ENCODE peak calls at places on chromosomes 5 and 9, in ten cellular contexts. V is lung, Q is heart left ventricle, G is AG09309, C is astrocyte, D is brain microvascular endothelial cell, T is RWPE2, S is left ventricle myocardium inferior, I is upper lobe of right lung, P is BJ. F is an unnamed sample.

GRCh38 chr5:13566903-13567339 is 377.6 kb downstream of the DNAH5 start:
- DNase-seq in V (no peak), Q (no peak), G (peak; percentile 72), C (peak; percentile 80), D (peak; percentile 64), T (peak; percentile 79), S (no peak), I (no peak), P (peak; percentile 63), F (peak; percentile 96)

GRCh38 chr9:68762570-68762969 is 57.5 kb downstream of the PIP5K1B start:
- DNase-seq in V (no peak), Q (no peak), G (no peak), C (no peak), D (no peak), T (no peak), S (no peak), I (no peak), P (no peak), F (no peak)

GRCh38 chr9:114121445-114122151 is 22.5 kb upstream of the KIF12 start:
- DNase-seq in V (no peak), Q (no peak), G (no peak), C (no peak), D (no peak), T (no peak), S (no peak), I (peak; percentile 18), P (no peak), F (no peak)

GRCh38 chr9:71858812-71859211 is 52.2 kb downstream of the ABHD17B start:
- DNase-seq in V (no peak), Q (no peak), G (no peak), C (peak; percentile 28), D (peak; percentile 12), T (no peak), S (no peak), I (no peak), P (no peak), F (peak; percentile 12)

GRCh38 chr5:100539519-100539918 is 4.3 kb downstream of the FAM174A start:
- DNase-seq in V (no peak), Q (no peak), G (no peak), C (no peak), D (no peak), T (no peak), S (no peak), I (no peak), P (no peak), F (peak; percentile 89)

GRCh38 chr5:36396640-36397039 is 94.9 kb upstream of the RANBP3L start:
- DNase-seq in V (no peak), Q (no peak), G (peak; percentile 43), C (peak; percentile 39), D (no peak), T (no peak), S (no peak), I (no peak), P (no peak), F (no peak)

GRCh38 chr9:76419782-76420380 is 25.7 kb upstream of the RFK start:
- DNase-seq in V (no peak), Q (no peak), G (no peak), C (no peak), D (no peak), T (no peak), S (no peak), I (no peak), P (no peak), F (peak; percentile 53)

GRCh38 chr5:64347308-64347707 is 158.5 kb upstream of the RGS7BP start:
- DNase-seq in V (no peak), Q (no peak), G (no peak), C (no peak), D (peak; percentile 12), T (no peak), S (no peak), I (no peak), P (no peak), F (peak; percentile 21)

GRCh38 chr9:124615100-124615742 is 108.0 kb upstream of the NR5A1 start:
- DNase-seq in V (no peak), Q (no peak), G (no peak), C (peak; percentile 33), D (no peak), T (no peak), S (no peak), I (no peak), P (no peak), F (no peak)

GRCh38 chr5:5209101-5209500 is 69.0 kb downstream of the ADAMTS16 start:
- DNase-seq in V (no peak), Q (no peak), G (peak; percentile 37), C (peak; percentile 54), D (no peak), T (no peak), S (no peak), I (no peak), P (peak; percentile 6), F (no peak)

GRCh38 chr5:149995385-149996085 is 4.9 kb downstream of the TIGD6 start:
- DNase-seq in V (no peak), Q (no peak), G (no peak), C (no peak), D (no peak), T (no peak), S (no peak), I (no peak), P (no peak), F (no peak)

GRCh38 chr9:110307191-110307590 is 30.5 kb downstream of the TXNDC8 start:
- DNase-seq in V (no peak), Q (no peak), G (no peak), C (no peak), D (no peak), T (no peak), S (no peak), I (no peak), P (no peak), F (no peak)

GRCh38 chr9:93578844-93579243 is 2.5 kb downstream of the PHF2 start:
- DNase-seq in V (no peak), Q (no peak), G (no peak), C (no peak), D (no peak), T (no peak), S (no peak), I (peak; percentile 17), P (no peak), F (no peak)

GRCh38 chr5:140357731-140358093 is 2.3 kb upstream of the SLC4A9 start:
- DNase-seq in V (peak; percentile 87), Q (peak; percentile 88), G (peak; percentile 47), C (peak; percentile 62), D (peak; percentile 89), T (no peak), S (peak; percentile 81), I (peak; percentile 90), P (peak; percentile 41), F (peak; percentile 88)

GRCh38 chr5:140360101-140360500 is at the start of gene SLC4A9:
- DNase-seq in V (no peak), Q (no peak), G (no peak), C (no peak), D (no peak), T (no peak), S (no peak), I (no peak), P (no peak), F (no peak)

GRCh38 chr5:140356878-140357730 is 2.9 kb upstream of the SLC4A9 start:
- DNase-seq in V (no peak), Q (no peak), G (no peak), C (no peak), D (no peak), T (no peak), S (no peak), I (peak; percentile 51), P (no peak), F (no peak)

GRCh38 chr5:140360681-140361479 is 886 bp downstream of the SLC4A9 start:
- DNase-seq in V (no peak), Q (no peak), G (no peak), C (no peak), D (no peak), T (no peak), S (no peak), I (no peak), P (no peak), F (no peak)

DNA sequence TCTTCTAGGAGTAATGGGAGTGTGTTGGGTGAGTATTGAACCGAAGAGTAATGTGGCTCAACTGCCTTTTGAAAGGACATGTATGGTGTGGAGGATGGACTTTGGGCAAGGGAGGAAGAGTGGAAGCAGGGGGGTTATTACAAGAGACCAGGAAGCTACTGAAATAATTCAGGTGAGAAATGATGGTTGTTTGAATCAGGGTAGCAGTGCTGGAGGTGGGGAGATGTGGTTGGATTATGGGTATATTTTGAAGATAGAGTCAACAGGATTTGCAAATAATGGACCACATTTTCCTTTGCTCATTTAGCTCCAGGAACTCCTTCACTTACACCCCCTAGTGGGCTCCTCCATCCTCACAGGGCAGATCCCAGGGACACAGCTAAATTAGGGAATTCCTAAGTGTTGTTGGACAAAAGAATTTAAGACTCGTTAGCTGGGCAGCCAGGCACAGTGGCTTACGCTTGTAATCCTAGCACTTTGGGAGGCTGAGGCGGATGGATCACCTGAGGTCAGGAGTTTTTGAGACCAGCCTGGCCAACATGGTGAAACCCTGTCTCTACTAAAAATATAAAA is 1.2 kb upstream of the SLC4A9 start:
- DNase-seq in V (no peak), Q (no peak), G (no peak), C (peak; percentile 16), D (peak; percentile 48), T (no peak), S (no peak), I (no peak), P (no peak), F (peak; percentile 50)
- TF ChIP-seq CTCF in V (no peak), Q (no peak), G (peak; percentile 70), C (peak; percentile 67), D (peak; percentile 79), T (peak; percentile 60), S (peak; percentile 48), I (peak; percentile 36), P (peak; percentile 59), F (peak; percentile 52)

GRCh38 chr9:6777218-6777902 is 19.6 kb downstream of the KDM4C start:
- DNase-seq in V (no peak), Q (no peak), G (no peak), C (no peak), D (no peak), T (no peak), S (no peak), I (no peak), P (no peak), F (no peak)
- H3K4me3 ChIP-seq in V (no peak overlapping the region), Q (no peak overlapping the region), G (no peak overlapping the region), C (no peak overlapping the region), D (no peak overlapping the region), T (no peak overlapping the region), S (no peak overlapping the region), I (no peak overlapping the region), P (no peak overlapping the region), F (no peak overlapping the region)

GRCh38 chr5:181173420-181174342 is 26.3 kb downstream of the OR2V2 start:
- DNase-seq in V (no peak), Q (no peak), G (no peak), C (peak; percentile 60), D (peak; percentile 89), T (peak; percentile 94), S (no peak), I (no peak), P (no peak), F (peak; percentile 83)
- TF ChIP-seq CTCF in V (no peak), Q (no peak), G (no peak), C (no peak), D (no peak), T (peak; percentile 81), S (no peak), I (no peak), P (no peak), F (no peak)

DNA sequence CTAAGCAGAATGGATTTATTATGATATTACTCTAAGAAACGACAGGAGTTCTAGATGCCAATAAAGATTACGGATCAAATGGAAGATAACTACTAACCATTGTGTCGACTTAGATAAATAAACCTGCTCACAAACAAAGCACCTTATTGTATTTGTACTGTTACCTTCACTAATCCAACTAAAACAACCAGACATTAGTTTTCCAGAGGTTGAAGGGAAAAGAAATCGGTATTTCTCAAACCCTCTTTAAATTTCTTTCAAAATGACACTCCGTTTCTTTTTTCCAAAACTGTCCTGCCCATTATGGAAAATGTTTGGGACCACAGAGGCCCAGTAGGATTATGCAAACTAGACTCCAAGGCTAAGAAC is 2.8 kb downstream of the MLLT3 start:
- DNase-seq in V (no peak), Q (no peak), G (no peak), C (no peak), D (no peak), T (no peak), S (no peak), I (no peak), P (no peak), F (no peak)
- H3K4me3 ChIP-seq in V (no peak overlapping the region), Q (peak overlapping the region; percentile 94), G (no peak overlapping the region), C (peak overlapping the region; percentile 87), D (peak overlapping the region; percentile 85), T (no peak overlapping the region), S (peak overlapping the region; percentile 95), I (peak overlapping the region; percentile 86), P (peak overlapping the region; percentile 77), F (no peak overlapping the region)

F was measured in epithelial cell of esophagus.